ENCODE peak calls at places on chromosome 1, in four cellular contexts. O is suprapubic skin, K is lung, S is psoas muscle. C is an unnamed sample.

GRCh38 chr1:82932207-82932606 is 1066.7 kb downstream of the TTLL7 start:
- DNase-seq in O (no peak), K (no peak), S (no peak), C (no peak)

GRCh38 chr1:26391450-26391849 is 18.9 kb upstream of the ZNF683 start:
- DNase-seq in O (no peak), K (no peak), S (no peak), C (no peak)

GRCh38 chr1:31410871-31411270 is 2.1 kb upstream of the SERINC2 start:
- DNase-seq in O (no peak), K (no peak), S (no peak), C (no peak)

GRCh38 chr1:86703696-86704455 is 500 bp upstream of the SH3GLB1 start:
- DNase-seq in O (peak; percentile 66), K (peak; percentile 38), S (no peak), C (no peak)

GRCh38 chr1:30410153-30410851 is 313.1 kb downstream of the MATN1 start:
- DNase-seq in O (peak; percentile 22), K (peak; percentile 6), S (no peak), C (no peak)

GRCh38 chr1:53616927-53617326 is 122.0 kb downstream of the GLIS1 start:
- DNase-seq in O (peak; percentile 27), K (no peak), S (no peak), C (no peak)

GRCh38 chr1:164771568-164772350 is 212.8 kb downstream of the PBX1 start:
- DNase-seq in O (no peak), K (no peak), S (no peak), C (peak; percentile 61)

GRCh38 chr1:234114648-234115307 is 210.3 kb downstream of the SLC35F3 start:
- DNase-seq in O (no peak), K (no peak), S (no peak), C (peak; percentile 50)

GRCh38 chr1:41225495-41225894 is 16.6 kb downstream of the SCMH1 start:
- DNase-seq in O (no peak), K (no peak), S (no peak), C (no peak)

GRCh38 chr1:15358565-15359133 is 51.0 kb upstream of the EFHD2 start:
- DNase-seq in O (no peak), K (no peak), S (no peak), C (no peak)

GRCh38 chr1:15354580-15354965 is 55.1 kb upstream of the EFHD2 start:
- DNase-seq in O (no peak), K (no peak), S (no peak), C (no peak)

GRCh38 chr1:15353839-15354579 is 55.7 kb upstream of the EFHD2 start:
- DNase-seq in O (no peak), K (no peak), S (no peak), C (no peak)

GRCh38 chr1:15357808-15358207 is 51.9 kb upstream of the EFHD2 start:
- DNase-seq in O (no peak), K (no peak), S (no peak), C (no peak)

DNA sequence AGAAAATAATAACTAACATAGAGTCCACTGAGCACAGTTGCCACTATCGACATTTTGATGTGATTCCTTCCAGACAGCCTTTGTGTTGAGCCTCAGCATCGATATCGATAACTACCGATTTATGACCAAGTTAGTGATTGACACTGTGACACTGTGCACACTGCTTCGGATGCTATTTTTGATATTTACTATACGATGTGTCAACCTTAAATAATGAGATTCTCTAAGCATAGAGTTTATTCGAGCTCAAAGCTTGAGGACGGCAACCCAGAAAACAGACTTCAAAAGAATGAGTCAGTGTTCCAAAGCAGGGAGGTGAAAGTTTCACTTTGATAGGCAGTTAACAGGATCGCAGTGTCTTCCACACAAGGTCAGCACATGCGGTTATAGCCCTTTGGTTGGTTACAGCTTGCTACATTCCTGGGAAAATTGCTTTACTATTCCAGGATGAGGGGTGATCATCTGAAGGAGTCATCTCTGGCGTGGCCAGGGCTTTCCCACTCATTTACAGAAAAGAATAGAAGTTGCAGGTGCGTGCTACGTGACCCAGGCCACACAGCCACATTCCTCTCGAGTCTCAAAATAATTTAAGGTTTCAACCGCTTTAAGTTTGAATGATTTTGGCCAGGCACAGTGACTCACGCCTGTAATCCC is 53.6 kb upstream of the EFHD2 start:
- DNase-seq in O (no peak), K (no peak), S (no peak), C (no peak)
- H3K4me3 ChIP-seq in O (no peak overlapping the region), K (no peak overlapping the region), S (no peak overlapping the region), C (no peak overlapping the region)

GRCh38 chr1:21620461-21620860 is 48.7 kb downstream of the RAP1GAP start:
- DNase-seq in O (no peak), K (no peak), S (no peak), C (peak; percentile 56)
- H3K4me3 ChIP-seq in O (no peak overlapping the region), K (no peak overlapping the region), S (no peak overlapping the region), C (peak overlapping the region; percentile 64)

GRCh38 chr1:44408181-44409018 is 3.3 kb downstream of the RNF220 start:
- DNase-seq in O (no peak), K (no peak), S (no peak), C (no peak)
- H3K4me3 ChIP-seq in O (peak overlapping the region; percentile 17), K (no peak overlapping the region), S (peak overlapping the region; percentile 64), C (no peak overlapping the region)

GRCh38 chr1:194361374-194362131 is 1175.1 kb upstream of the B3GALT2 start:
- DNase-seq in O (no peak), K (no peak), S (no peak), C (no peak)

GRCh38 chr1:194362327-194362726 is 1175.9 kb upstream of the B3GALT2 start:
- DNase-seq in O (no peak), K (no peak), S (no peak), C (no peak)

GRCh38 chr1:194355488-194356106 is 1169.2 kb upstream of the B3GALT2 start:
- DNase-seq in O (no peak), K (no peak), S (no peak), C (no peak)

GRCh38 chr1:194353121-194353520 is 1166.7 kb upstream of the B3GALT2 start:
- DNase-seq in O (no peak), K (no peak), S (no peak), C (no peak)

DNA sequence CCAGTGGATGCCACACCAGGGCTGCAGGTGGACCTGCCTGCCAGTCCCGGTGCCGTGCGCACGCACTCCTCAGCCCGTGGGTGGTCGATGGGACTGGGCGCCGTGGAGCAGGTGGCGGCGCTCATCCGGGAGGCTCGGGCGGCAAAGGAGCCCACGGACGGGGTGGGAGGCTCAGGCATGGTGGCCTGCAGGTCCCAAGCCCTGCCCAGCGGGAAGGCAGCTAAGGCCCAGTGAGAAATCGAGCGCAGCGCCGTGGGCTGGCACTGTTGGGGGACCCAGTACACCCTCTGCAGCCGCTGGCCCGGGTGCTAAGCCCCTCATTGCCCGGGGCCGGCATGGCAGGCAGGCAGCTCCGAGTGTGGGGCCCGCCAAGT is 1171.8 kb upstream of the B3GALT2 start:
- DNase-seq in O (no peak), K (no peak), S (no peak), C (no peak)
- H3K4me3 ChIP-seq in O (no peak overlapping the region), K (no peak overlapping the region), S (no peak overlapping the region), C (no peak overlapping the region)

DNA sequence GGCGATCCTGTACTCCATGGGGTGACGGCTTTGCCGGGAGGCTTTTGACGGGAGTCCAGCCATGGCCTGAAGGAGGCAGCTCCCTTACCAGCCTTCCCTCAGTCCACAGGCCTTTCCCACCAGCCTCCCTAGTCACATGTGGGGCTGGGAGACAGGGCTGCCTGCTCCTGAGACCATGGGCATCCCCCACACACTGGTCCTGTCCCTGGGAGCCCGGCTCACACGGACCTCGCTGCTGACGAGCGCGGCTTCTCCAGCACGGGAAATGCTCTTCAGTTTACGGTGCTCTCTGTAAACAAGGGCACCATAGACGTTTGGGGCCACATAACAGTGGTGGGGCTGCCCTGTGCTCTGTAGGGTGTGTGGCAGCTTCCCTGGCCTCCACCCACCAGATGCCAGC is 104.5 kb upstream of the TMEM51 start:
- DNase-seq in O (no peak), K (no peak), S (no peak), C (no peak)
- H3K4me3 ChIP-seq in O (no peak overlapping the region), K (no peak overlapping the region), S (no peak overlapping the region), C (no peak overlapping the region)

GRCh38 chr1:39898146-39898545 is 3.6 kb downstream of the MYCL start:
- DNase-seq in O (no peak), K (no peak), S (no peak), C (no peak)

GRCh38 chr1:39900662-39901485 is 843 bp downstream of the MYCL start:
- DNase-seq in O (no peak), K (no peak), S (peak; percentile 16), C (peak; percentile 38)

GRCh38 chr1:39899611-39900538 is 1.8 kb downstream of the MYCL start:
- DNase-seq in O (no peak), K (no peak), S (no peak), C (no peak)

GRCh38 chr1:39896909-39897685 is 4.6 kb downstream of the MYCL start:
- DNase-seq in O (no peak), K (no peak), S (no peak), C (no peak)

GRCh38 chr1:39898648-39899603 is 2.8 kb downstream of the MYCL start:
- DNase-seq in O (no peak), K (peak; percentile 72), S (no peak), C (peak; percentile 87)
- H3K4me3 ChIP-seq in O (no peak overlapping the region), K (no peak overlapping the region), S (no peak overlapping the region), C (no peak overlapping the region)

DNA sequence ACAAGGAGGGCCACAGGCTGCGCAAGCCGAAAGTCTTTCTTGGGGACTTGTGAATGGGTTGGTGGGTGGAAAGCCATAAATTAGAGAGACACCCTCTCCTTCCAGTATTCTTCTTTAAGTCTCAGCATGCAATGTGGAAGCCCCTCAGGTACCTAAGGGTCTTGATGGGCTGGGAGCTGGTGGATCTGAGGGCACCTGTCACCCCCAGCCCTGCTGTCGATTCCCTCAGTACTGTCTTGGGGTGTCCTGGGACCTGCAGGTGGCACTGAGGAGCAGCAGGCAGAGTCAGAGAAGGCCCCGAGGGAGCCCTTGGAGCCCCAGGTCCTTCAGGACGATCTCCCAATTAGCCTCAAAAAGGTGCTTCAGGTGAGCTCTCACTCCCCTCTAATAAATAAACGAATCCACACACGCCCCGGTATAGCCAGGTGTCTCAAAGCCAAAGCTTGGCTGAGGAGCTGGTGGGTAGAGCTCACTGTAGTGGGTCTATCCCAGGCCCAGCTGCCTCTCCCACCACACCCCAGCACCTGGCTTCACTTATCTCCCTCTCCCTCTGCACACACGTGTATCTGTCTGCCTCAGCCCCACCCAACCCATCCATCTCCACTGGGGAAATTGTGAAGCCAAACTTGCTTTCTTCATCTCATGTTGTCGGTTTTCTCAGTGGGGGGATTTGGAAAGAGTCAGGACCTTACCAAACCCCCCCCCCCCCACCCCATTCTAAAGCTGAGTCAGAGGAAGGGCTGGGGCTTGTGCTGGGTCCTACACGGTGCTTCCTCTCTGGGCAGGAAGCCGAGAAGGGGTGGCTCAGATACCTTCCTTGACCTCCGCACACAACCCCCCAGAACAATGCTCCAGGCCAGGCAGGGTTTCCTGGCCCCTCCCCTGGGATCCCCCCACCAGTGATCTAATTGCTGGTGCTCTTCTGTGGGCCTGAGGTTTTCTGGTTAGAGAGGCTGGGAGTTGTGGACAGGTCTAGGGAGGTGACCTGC is 1.6 kb downstream of the ADAM15 start:
- DNase-seq in O (no peak), K (no peak), S (peak; percentile 41), C (no peak)
- H3K4me3 ChIP-seq in O (peak overlapping the region; percentile 81), K (peak overlapping the region; percentile 18), S (peak overlapping the region; percentile 88), C (no peak overlapping the region)

DNA sequence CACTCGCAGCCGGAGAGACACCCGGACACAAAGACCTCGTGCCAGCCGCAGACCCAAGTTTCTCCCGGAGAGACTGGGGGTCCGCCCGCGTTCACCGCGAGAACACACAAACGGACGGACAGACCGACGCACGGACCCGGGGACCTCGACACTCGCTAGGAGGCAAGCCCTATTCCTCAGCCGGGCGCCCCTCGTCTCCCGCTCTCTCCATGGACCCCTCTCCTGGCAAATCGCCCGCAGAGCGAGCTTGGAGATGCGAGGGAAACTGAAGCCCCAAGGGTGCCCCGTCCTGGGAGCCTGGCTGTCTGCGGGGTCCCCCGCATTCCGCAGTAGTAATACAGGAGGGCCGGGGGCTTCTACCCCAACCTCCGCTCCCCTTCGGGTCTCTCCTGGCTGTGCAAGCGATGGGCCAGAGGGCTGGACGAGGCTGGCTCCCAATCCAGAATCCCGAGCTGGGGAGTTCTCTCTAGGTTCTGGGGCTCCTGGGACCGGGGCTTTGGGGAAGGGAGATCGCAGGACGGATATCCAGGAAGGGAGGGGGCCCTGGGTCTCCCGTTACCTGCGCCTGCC is 533 bp downstream of the SYT6 start:
- DNase-seq in O (no peak), K (no peak), S (no peak), C (no peak)
- H3K4me3 ChIP-seq in O (peak overlapping the region; percentile 50), K (no peak overlapping the region), S (peak overlapping the region; percentile 67), C (peak overlapping the region; percentile 22)